ENCODE peak calls at places on chromosomes 16 and 17, in six cellular contexts. H is AG09309, I is AG04450, Q is left ventricle myocardium inferior, T is H7, G is C1 segment of cervical spinal cord. R is an unnamed sample.

GRCh38 chr17:74373838-74374606 is 6.7 kb downstream of the GPR142 start:
- DNase-seq in H (no peak), I (no peak), Q (peak), T (peak), G (no peak), R (no peak)

GRCh38 chr16:2486645-2487516 is 12.0 kb downstream of the TBC1D24 start:
- DNase-seq in H (no peak), I (no peak), Q (peak), T (peak), G (peak), R (peak)

GRCh38 chr16:46607529-46607928 is 13.7 kb downstream of the SHCBP1 start:
- DNase-seq in H (peak), I (peak), Q (no peak), T (no peak), G (no peak), R (no peak)

GRCh38 chr16:24978370-24978914 is 36.7 kb downstream of the ARHGAP17 start:
- DNase-seq in H (no peak), I (no peak), Q (no peak), T (no peak), G (no peak), R (no peak)

GRCh38 chr17:59513934-59514841 is 51.2 kb upstream of the DHX40 start:
- DNase-seq in H (no peak), I (peak), Q (peak), T (no peak), G (peak), R (peak)

GRCh38 chr16:48965391-48965790 is 316.2 kb downstream of the CBLN1 start:
- DNase-seq in H (no peak), I (no peak), Q (no peak), T (no peak), G (no peak), R (no peak)

GRCh38 chr17:81549031-81549557 is 3.1 kb downstream of the FAAP100 start:
- DNase-seq in H (no peak), I (no peak), Q (no peak), T (no peak), G (peak), R (no peak)

GRCh38 chr17:7836596-7837374 is 2.8 kb downstream of the KDM6B start:
- DNase-seq in H (no peak), I (peak), Q (peak), T (peak), G (peak), R (peak)

GRCh38 chr16:49454426-49455180 is 81.0 kb downstream of the C16orf78 start:
- DNase-seq in H (no peak), I (no peak), Q (no peak), T (no peak), G (no peak), R (no peak)

GRCh38 chr16:73228649-73229048 is 180.7 kb upstream of the ZFHX3 start:
- DNase-seq in H (peak), I (peak), Q (no peak), T (no peak), G (no peak), R (no peak)

GRCh38 chr16:57041182-57042156 is 50.9 kb upstream of the CPNE2 start:
- DNase-seq in H (no peak), I (no peak), Q (no peak), T (peak), G (no peak), R (no peak)

GRCh38 chr16:22340945-22341344 is 33.5 kb downstream of the CDR2 start:
- DNase-seq in H (no peak), I (no peak), Q (no peak), T (no peak), G (no peak), R (no peak)

GRCh38 chr16:71474864-71475263 is 12.8 kb upstream of the ZNF23 start:
- DNase-seq in H (no peak), I (peak), Q (no peak), T (no peak), G (no peak), R (no peak)

GRCh38 chr16:53052519-53053501 is at the start of gene CHD9NB:
- DNase-seq in H (peak), I (peak), Q (no peak), T (no peak), G (no peak), R (no peak)

GRCh38 chr17:49555495-49556018 is 20.1 kb upstream of the NXPH3 start:
- DNase-seq in H (no peak), I (no peak), Q (no peak), T (peak), G (no peak), R (no peak)

GRCh38 chr17:35568561-35568960 is 7.9 kb upstream of the SLFN14 start:
- DNase-seq in H (no peak), I (no peak), Q (no peak), T (peak), G (no peak), R (no peak)

GRCh38 chr16:3444032-3444388 is 530 bp downstream of the NAA60 start:
- DNase-seq in H (peak), I (peak), Q (no peak), T (no peak), G (no peak), R (peak)

GRCh38 chr17:8075574-8076342 is 11.8 kb downstream of the ALOX12B start:
- DNase-seq in H (no peak), I (no peak), Q (no peak), T (no peak), G (no peak), R (no peak)

GRCh38 chr16:1283296-1283695 is 26.1 kb upstream of the UBE2I start:
- DNase-seq in H (no peak), I (no peak), Q (no peak), T (peak), G (no peak), R (peak)

GRCh38 chr16:68219708-68220378 is 16.1 kb downstream of the ESRP2 start:
- DNase-seq in H (no peak), I (no peak), Q (no peak), T (no peak), G (no peak), R (no peak)

GRCh38 chr17:51059781-51060180 is 60.9 kb downstream of the SPAG9 start:
- DNase-seq in H (no peak), I (no peak), Q (no peak), T (no peak), G (no peak), R (no peak)

GRCh38 chr17:63714550-63715277 is 14.8 kb upstream of the LIMD2 start:
- DNase-seq in H (no peak), I (no peak), Q (peak), T (no peak), G (no peak), R (no peak)

GRCh38 chr16:78862022-78862421 is 738.5 kb downstream of the MAF start:
- DNase-seq in H (no peak), I (no peak), Q (no peak), T (no peak), G (no peak), R (no peak)

GRCh38 chr17:17435323-17435722 is 41.5 kb upstream of the MED9 start:
- DNase-seq in H (peak), I (peak), Q (no peak), T (no peak), G (no peak), R (no peak)

GRCh38 chr17:62792122-62792800 is 15.9 kb downstream of the MARCHF10 start:
- DNase-seq in H (peak), I (peak), Q (no peak), T (no peak), G (no peak), R (no peak)

GRCh38 chr17:292016-292415 is 60.6 kb downstream of the RPH3AL start:
- DNase-seq in H (no peak), I (no peak), Q (no peak), T (no peak), G (no peak), R (no peak)

GRCh38 chr16:90010676-90011075 is 8.6 kb downstream of the DBNDD1 start:
- DNase-seq in H (no peak), I (no peak), Q (no peak), T (no peak), G (no peak), R (no peak)

GRCh38 chr17:83030432-83030831 is 49.0 kb upstream of the METRNL start:
- DNase-seq in H (no peak), I (no peak), Q (no peak), T (peak), G (no peak), R (no peak)

GRCh38 chr17:36901506-36901905 is 35.8 kb upstream of the LHX1 start:
- DNase-seq in H (no peak), I (no peak), Q (no peak), T (peak), G (no peak), R (peak)

GRCh38 chr17:71118039-71118438 is 948.7 kb downstream of the KCNJ2 start:
- DNase-seq in H (no peak), I (no peak), Q (no peak), T (peak), G (no peak), R (peak)

GRCh38 chr17:36722121-36722902 is 120.9 kb downstream of the MRM1 start:
- DNase-seq in H (no peak), I (no peak), Q (peak), T (peak), G (peak), R (peak)

GRCh38 chr16:424623-425081 is 797 bp upstream of the RAB11FIP3 start:
- DNase-seq in H (no peak), I (no peak), Q (peak), T (no peak), G (peak), R (no peak)

GRCh38 chr17:42101513-42102292 is 3.4 kb upstream of the ZNF385C start:
- DNase-seq in H (no peak), I (peak), Q (peak), T (peak), G (no peak), R (peak)

GRCh38 chr17:57284984-57285646 is 28.8 kb downstream of the MSI2 start:
- DNase-seq in H (no peak), I (no peak), Q (no peak), T (peak), G (no peak), R (peak)

GRCh38 chr16:69724981-69725479 is 1.3 kb downstream of the NQO1 start:
- DNase-seq in H (no peak), I (no peak), Q (no peak), T (peak), G (no peak), R (no peak)

GRCh38 chr17:17402558-17402957 is 74.2 kb upstream of the MED9 start:
- DNase-seq in H (no peak), I (no peak), Q (no peak), T (no peak), G (no peak), R (no peak)

GRCh38 chr17:43028221-43028861 is 3.3 kb downstream of the RND2 start:
- DNase-seq in H (no peak), I (no peak), Q (no peak), T (peak), G (no peak), R (no peak)

GRCh38 chr17:282912-283882 is 69.4 kb downstream of the RPH3AL start:
- DNase-seq in H (no peak), I (no peak), Q (no peak), T (no peak), G (peak), R (no peak)